ENCODE peak calls at places on chromosomes 16 and 17, in five cellular contexts. O is choroid plexus epithelial cell, Z is B cell, T is mesothelial cell of epicardium, L is CD14-positive monocyte. N is an unnamed sample.

GRCh38 chr17:65678534-65678933 is 117.1 kb upstream of the AXIN2 start:
- DNase-seq in O (peak), Z (no peak), T (no peak), L (no peak), N (no peak)

GRCh38 chr16:28863929-28864886 is 565 bp downstream of the SH2B1 start:
- DNase-seq in O (peak), Z (no peak), T (no peak), L (no peak), N (no peak)

GRCh38 chr16:31713945-31714898 is 159.4 kb upstream of the ZNF267 start:
- DNase-seq in O (no peak), Z (no peak), T (no peak), L (no peak), N (no peak)

GRCh38 chr16:86752582-86753175 is 174.3 kb downstream of the FOXL1 start:
- DNase-seq in O (no peak), Z (no peak), T (no peak), L (no peak), N (no peak)

GRCh38 chr17:10126554-10127493 is 71.6 kb downstream of the GAS7 start:
- DNase-seq in O (peak), Z (no peak), T (no peak), L (peak), N (no peak)

GRCh38 chr17:7308625-7309433 is 1.4 kb downstream of the EIF5A start:
- DNase-seq in O (peak), Z (peak), T (no peak), L (peak), N (no peak)

GRCh38 chr16:85557083-85557975 is 55.8 kb upstream of the GSE1 start:
- DNase-seq in O (peak), Z (peak), T (no peak), L (no peak), N (no peak)

GRCh38 chr16:84687715-84688114 is 12.1 kb upstream of the USP10 start:
- DNase-seq in O (peak), Z (peak), T (no peak), L (peak), N (no peak)

GRCh38 chr16:1346422-1347285 is 5.0 kb downstream of the TSR3 start:
- DNase-seq in O (no peak), Z (peak), T (no peak), L (no peak), N (no peak)

GRCh38 chr17:63703556-63704258 is 3.8 kb upstream of the LIMD2 start:
- DNase-seq in O (no peak), Z (no peak), T (no peak), L (no peak), N (no peak)

GRCh38 chr16:102060-102855 is 24.2 kb downstream of the MPG start:
- DNase-seq in O (peak), Z (no peak), T (no peak), L (no peak), N (no peak)

GRCh38 chr16:78925071-78925714 is 675.3 kb downstream of the MAF start:
- DNase-seq in O (peak), Z (peak), T (no peak), L (no peak), N (no peak)

GRCh38 chr17:12648498-12648897 is 17.2 kb upstream of the MYOCD start:
- DNase-seq in O (no peak), Z (no peak), T (no peak), L (no peak), N (no peak)

GRCh38 chr16:2386990-2387389 is 42.3 kb upstream of the CCNF start:
- DNase-seq in O (peak), Z (no peak), T (no peak), L (no peak), N (no peak)

GRCh38 chr17:44774271-44775135 is 15.7 kb downstream of the ADAM11 start:
- DNase-seq in O (peak), Z (peak), T (peak), L (peak), N (peak)

GRCh38 chr16:80265624-80266306 is 275.0 kb upstream of the DYNLRB2 start:
- DNase-seq in O (no peak), Z (no peak), T (no peak), L (no peak), N (no peak)

GRCh38 chr16:54936979-54937672 is 6.5 kb downstream of the IRX5 start:
- DNase-seq in O (peak), Z (peak), T (peak), L (no peak), N (no peak)

GRCh38 chr16:72256398-72257048 is 84.6 kb upstream of the PMFBP1 start:
- DNase-seq in O (peak), Z (no peak), T (no peak), L (no peak), N (no peak)

GRCh38 chr17:81035389-81036127 is 607 bp downstream of the BAIAP2 start:
- DNase-seq in O (peak), Z (no peak), T (no peak), L (no peak), N (no peak)

GRCh38 chr16:21117567-21117966 is 33.1 kb downstream of the DNAH3 start:
- DNase-seq in O (no peak), Z (no peak), T (no peak), L (no peak), N (no peak)

GRCh38 chr16:86818701-86819522 is 240.6 kb downstream of the FOXL1 start:
- DNase-seq in O (no peak), Z (no peak), T (no peak), L (no peak), N (no peak)

GRCh38 chr16:22711847-22712246 is 102.1 kb upstream of the HS3ST2 start:
- DNase-seq in O (no peak), Z (no peak), T (no peak), L (no peak), N (no peak)

GRCh38 chr16:85539629-85540291 is 73.4 kb upstream of the GSE1 start:
- DNase-seq in O (no peak), Z (no peak), T (no peak), L (no peak), N (no peak)

GRCh38 chr16:13372421-13372820 is 471.0 kb downstream of the SHISA9 start:
- DNase-seq in O (no peak), Z (no peak), T (no peak), L (no peak), N (no peak)

GRCh38 chr17:80419255-80419654 is 4.3 kb downstream of the ENDOV start:
- DNase-seq in O (no peak), Z (no peak), T (no peak), L (no peak), N (no peak)

GRCh38 chr16:27470567-27471431 is 68.8 kb downstream of the IL21R start:
- DNase-seq in O (peak), Z (no peak), T (no peak), L (no peak), N (no peak)

GRCh38 chr17:36183001-36183810 is 6.8 kb upstream of the TBC1D3B start:
- DNase-seq in O (peak), Z (peak), T (peak), L (peak), N (no peak)

GRCh38 chr16:70527315-70527996 is 3.8 kb downstream of the SF3B3 start:
- DNase-seq in O (no peak), Z (no peak), T (no peak), L (no peak), N (no peak)

GRCh38 chr16:66225696-66226095 is 140.8 kb upstream of the CDH5 start:
- DNase-seq in O (no peak), Z (no peak), T (no peak), L (no peak), N (no peak)

DNA sequence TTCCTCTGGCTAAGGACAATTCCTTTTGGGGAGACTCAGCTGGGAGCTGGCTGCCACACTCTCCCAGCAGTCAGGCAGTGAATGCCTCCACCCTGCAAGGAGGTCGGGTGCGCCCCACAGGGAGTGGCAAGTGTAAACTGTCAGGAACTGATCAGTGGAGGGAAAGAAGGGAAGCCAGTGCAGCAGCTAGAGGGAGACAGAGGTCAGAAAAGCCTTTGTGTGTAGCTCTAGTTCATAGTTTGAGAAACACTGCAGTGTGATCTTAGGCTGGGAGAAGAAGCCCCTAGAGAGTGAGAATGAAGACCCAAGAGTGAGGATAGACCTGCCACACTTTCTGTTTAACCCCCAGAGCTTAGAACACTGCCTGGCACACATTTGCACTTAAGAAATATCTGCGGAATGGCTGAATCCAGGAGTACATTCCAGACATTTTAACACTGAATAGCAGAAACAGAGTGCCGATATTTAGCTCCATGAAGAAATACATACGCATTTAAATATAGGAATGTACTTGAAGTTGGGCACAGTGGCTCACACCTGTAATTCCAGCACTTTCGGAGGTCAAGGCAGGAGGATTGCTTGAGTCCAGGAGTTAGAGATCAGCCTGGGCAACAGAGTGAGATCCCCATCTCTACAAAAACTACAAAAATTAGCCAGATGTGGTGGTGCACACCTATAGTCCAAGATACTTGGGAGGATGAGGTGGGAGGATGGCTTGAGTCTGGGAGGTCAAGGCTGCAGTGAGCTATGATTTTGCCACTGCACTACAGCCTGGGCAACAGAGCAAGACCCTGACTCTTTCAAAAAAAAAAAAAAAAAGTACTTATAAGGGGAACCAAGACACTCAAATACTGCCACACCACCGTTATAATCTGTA is 11.1 kb upstream of the SLC5A11 start:
- DNase-seq in O (peak), Z (no peak), T (no peak), L (no peak), N (no peak)
- TF ChIP-seq CTCF in O (peak), Z (no peak), T (no peak), L (no peak), N (peak)

GRCh38 chr16:23874613-23875294 is 39.0 kb downstream of the PRKCB start:
- DNase-seq in O (peak), Z (no peak), T (no peak), L (no peak), N (no peak)

GRCh38 chr16:23876256-23876896 is 40.6 kb downstream of the PRKCB start:
- DNase-seq in O (no peak), Z (no peak), T (no peak), L (no peak), N (no peak)

GRCh38 chr16:23877107-23878070 is 41.6 kb downstream of the PRKCB start:
- DNase-seq in O (no peak), Z (no peak), T (no peak), L (no peak), N (no peak)

GRCh38 chr16:23879735-23880373 is 44.1 kb downstream of the PRKCB start:
- DNase-seq in O (no peak), Z (no peak), T (no peak), L (no peak), N (no peak)
- TF ChIP-seq CTCF in O (no peak), Z (no peak), T (no peak), L (no peak), N (no peak)

GRCh38 chr16:68994324-68994723 is 111.1 kb upstream of the HAS3 start:
- DNase-seq in O (no peak), Z (no peak), T (no peak), L (no peak), N (no peak)

GRCh38 chr16:68993421-68993820 is 112.0 kb upstream of the HAS3 start:
- DNase-seq in O (no peak), Z (no peak), T (no peak), L (no peak), N (no peak)

GRCh38 chr16:68997564-68997963 is 107.9 kb upstream of the HAS3 start:
- DNase-seq in O (no peak), Z (no peak), T (no peak), L (no peak), N (no peak)

GRCh38 chr16:68993885-68994284 is 111.6 kb upstream of the HAS3 start:
- DNase-seq in O (peak), Z (no peak), T (no peak), L (no peak), N (no peak)

GRCh38 chr16:68995011-68995504 is 110.4 kb upstream of the HAS3 start:
- DNase-seq in O (peak), Z (no peak), T (no peak), L (no peak), N (no peak)
- TF ChIP-seq CTCF in O (peak), Z (no peak), T (no peak), L (no peak), N (peak)

GRCh38 chr17:51860934-51861561 is 297.5 kb downstream of the CA10 start:
- DNase-seq in O (peak), Z (no peak), T (no peak), L (no peak), N (peak)
- TF ChIP-seq CTCF in O (peak), Z (no peak), T (peak), L (peak), N (peak)

GRCh38 chr16:24696699-24697098 is 32.8 kb upstream of the TNRC6A start:
- DNase-seq in O (no peak), Z (no peak), T (no peak), L (no peak), N (no peak)

GRCh38 chr16:24698314-24698713 is 31.1 kb upstream of the TNRC6A start:
- DNase-seq in O (no peak), Z (no peak), T (no peak), L (no peak), N (no peak)

GRCh38 chr16:24701521-24701951 is 27.9 kb upstream of the TNRC6A start:
- DNase-seq in O (peak), Z (no peak), T (no peak), L (no peak), N (no peak)

GRCh38 chr16:24699151-24699723 is 30.2 kb upstream of the TNRC6A start:
- DNase-seq in O (no peak), Z (no peak), T (no peak), L (no peak), N (no peak)

DNA sequence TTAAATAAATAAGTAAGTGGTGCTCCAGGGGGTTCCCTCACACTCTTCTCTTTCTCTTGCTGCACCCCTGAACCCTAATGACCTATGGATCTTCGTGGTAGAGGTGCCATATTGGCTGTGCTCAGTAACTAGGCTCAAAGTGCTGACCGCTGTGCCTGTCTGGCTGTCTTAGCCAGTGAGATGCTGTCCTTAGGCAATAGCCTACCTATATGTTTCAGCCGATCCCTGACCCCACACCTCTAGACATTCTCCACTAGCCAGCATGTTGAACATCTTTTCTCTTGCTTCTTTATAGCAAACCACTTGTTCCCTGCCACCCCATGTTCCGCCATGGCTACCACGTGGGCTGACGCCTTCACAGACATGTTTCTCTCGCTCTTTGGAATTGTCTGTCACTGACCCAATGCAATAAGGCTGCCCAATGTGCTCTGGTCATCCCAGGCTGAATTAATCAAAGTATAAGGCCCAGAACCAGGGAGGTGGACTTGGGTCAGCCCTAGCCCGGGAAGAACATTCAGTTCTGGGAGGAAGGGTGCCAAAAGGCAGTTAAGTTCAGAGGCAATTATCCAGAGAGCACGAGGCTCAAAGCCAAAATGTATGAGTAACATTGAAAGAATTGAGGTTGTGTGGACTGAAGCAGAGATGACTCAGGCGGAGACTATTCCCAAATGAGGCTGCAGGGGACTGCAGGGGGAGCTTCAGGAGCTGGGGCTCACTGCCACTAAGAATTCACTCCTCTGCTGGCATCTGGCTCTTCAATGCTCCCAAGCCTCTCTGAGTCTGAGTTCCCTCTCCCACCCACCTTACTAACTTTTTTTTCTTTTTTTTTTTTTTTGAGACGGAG is 28.7 kb upstream of the TNRC6A start:
- DNase-seq in O (peak), Z (no peak), T (no peak), L (no peak), N (peak)
- TF ChIP-seq CTCF in O (peak), Z (no peak), T (no peak), L (no peak), N (no peak)

GRCh38 chr17:1628856-1629646 is 417 bp upstream of the SLC43A2 start:
- DNase-seq in O (peak), Z (peak), T (peak), L (peak), N (peak)
- TF ChIP-seq CTCF in O (no peak), Z (peak), T (no peak), L (no peak), N (peak)

GRCh38 chr17:61578645-61579044 is 12.4 kb downstream of the NACA2 start:
- DNase-seq in O (no peak), Z (no peak), T (no peak), L (no peak), N (no peak)

GRCh38 chr17:61575983-61576382 is 15.0 kb downstream of the NACA2 start:
- DNase-seq in O (no peak), Z (no peak), T (no peak), L (no peak), N (no peak)

GRCh38 chr17:61575352-61575975 is 15.6 kb downstream of the NACA2 start:
- DNase-seq in O (no peak), Z (no peak), T (no peak), L (no peak), N (no peak)

GRCh38 chr17:61571624-61572023 is 19.4 kb downstream of the NACA2 start:
- DNase-seq in O (no peak), Z (no peak), T (no peak), L (no peak), N (no peak)

DNA sequence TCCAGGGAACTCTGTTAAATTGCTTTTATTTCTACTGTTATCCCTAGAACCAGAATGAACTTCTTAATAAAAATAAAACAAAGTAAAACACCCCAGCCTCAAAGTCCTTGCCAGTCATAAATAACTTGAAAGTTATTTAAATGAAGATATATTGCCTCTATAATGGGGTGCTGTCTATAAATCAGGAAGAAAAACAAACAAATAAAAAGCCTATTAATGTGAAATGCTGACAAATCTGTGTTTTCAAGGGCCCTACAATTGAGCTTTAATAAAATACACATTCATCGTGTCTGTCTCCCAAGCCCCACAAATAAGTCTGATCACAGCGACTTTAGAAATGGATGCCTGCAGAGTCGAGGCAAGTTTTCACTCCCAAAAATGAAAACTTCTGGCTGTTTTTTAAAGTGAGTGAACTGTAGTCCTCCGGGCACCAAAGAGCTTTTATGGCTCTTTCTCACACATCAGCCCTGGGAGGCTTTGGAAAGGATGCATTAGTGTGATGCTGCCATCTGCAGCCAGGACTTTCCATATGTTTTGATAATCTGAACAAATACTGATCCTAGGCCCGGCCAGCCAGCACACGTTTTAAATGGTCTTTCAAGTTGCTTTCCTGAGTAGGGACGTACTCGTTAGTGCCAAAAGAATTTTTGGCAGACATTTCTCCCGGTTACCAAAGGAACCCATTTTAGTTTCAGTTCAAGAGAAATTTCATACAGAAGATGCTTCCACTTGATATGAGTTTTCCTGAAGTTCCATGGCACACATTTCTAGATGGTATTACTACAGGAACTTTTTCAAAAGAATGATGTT is 16.3 kb downstream of the NACA2 start:
- DNase-seq in O (peak), Z (no peak), T (peak), L (no peak), N (no peak)
- TF ChIP-seq CTCF in O (peak), Z (no peak), T (no peak), L (no peak), N (peak)

DNA sequence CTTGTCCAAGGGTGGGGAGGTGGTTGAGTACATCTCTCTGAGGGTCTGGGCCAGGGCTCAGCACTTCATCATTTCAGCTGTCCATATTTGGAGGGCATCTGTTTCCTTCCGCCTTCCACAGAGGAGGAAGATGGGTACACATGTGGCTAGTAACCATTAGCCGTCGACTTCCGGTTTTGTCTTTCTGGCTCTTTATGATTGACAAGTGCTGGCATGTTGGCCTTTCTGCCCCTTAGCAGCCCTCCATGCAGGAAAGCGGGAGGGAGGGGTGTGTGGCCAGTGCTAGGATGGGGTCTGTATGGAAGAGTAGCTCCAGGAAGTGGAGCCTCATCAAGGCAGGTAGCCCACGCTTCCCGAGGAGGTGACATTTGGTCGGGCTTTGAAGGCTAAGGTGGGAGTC is 69.6 kb downstream of the RAI1 start:
- DNase-seq in O (no peak), Z (peak), T (no peak), L (peak), N (no peak)
- TF ChIP-seq CTCF in O (no peak), Z (no peak), T (no peak), L (no peak), N (no peak)

N was measured in dorsolateral prefrontal cortex.